ENCODE peak calls at places on chromosomes 7 and 10, in five cellular contexts. J, M, D, E and X are unnamed samples.
A peak's percentile ranks its signal among the peaks of the same experiment; 100 is the strongest.

GRCh38 chr10:88642991-88643390 is 21.3 kb upstream of the LIPF start:
- DNase-seq in J (no peak), M (no peak), D (no peak), E (peak; percentile 69), X (no peak)

GRCh38 chr10:102782698-102783540 is 39.2 kb downstream of the WBP1L start:
- DNase-seq in J (no peak), M (peak; percentile 64), D (peak; percentile 78), E (peak; percentile 93), X (no peak)

GRCh38 chr10:108629843-108630242 is 1293.5 kb downstream of the XPNPEP1 start:
- DNase-seq in J (no peak), M (no peak), D (no peak), E (peak; percentile 66), X (no peak)

GRCh38 chr10:104098360-104098925 is 12.8 kb upstream of the COL17A1 start:
- DNase-seq in J (no peak), M (no peak), D (no peak), E (peak; percentile 17), X (peak; percentile 21)

GRCh38 chr7:87339373-87339897 is 6.0 kb upstream of the CROT start:
- DNase-seq in J (no peak), M (peak; percentile 11), D (no peak), E (no peak), X (no peak)

GRCh38 chr7:51569176-51569575 is 252.6 kb upstream of the COBL start:
- DNase-seq in J (no peak), M (no peak), D (no peak), E (no peak), X (no peak)

GRCh38 chr10:69089638-69090599 is 2.0 kb downstream of the SRGN start:
- DNase-seq in J (peak; percentile 67), M (peak; percentile 96), D (peak; percentile 53), E (no peak), X (no peak)

GRCh38 chr7:23055582-23056178 is 41.8 kb upstream of the HYCC1 start:
- DNase-seq in J (peak; percentile 53), M (peak; percentile 64), D (no peak), E (peak; percentile 71), X (peak; percentile 74)

GRCh38 chr10:3435671-3436070 is 263.1 kb upstream of the PITRM1 start:
- DNase-seq in J (no peak), M (peak; percentile 79), D (no peak), E (no peak), X (no peak)

GRCh38 chr10:79038841-79039201 is 29.9 kb upstream of the ZMIZ1 start:
- DNase-seq in J (no peak), M (no peak), D (no peak), E (no peak), X (no peak)

GRCh38 chr7:108335264-108335918 is 120.8 kb downstream of the NRCAM start:
- DNase-seq in J (no peak), M (no peak), D (no peak), E (peak; percentile 16), X (no peak)

GRCh38 chr10:2858452-2858851 is 208.9 kb upstream of the PFKP start:
- DNase-seq in J (no peak), M (no peak), D (no peak), E (no peak), X (no peak)

GRCh38 chr10:12973149-12973718 is 28.3 kb downstream of the CCDC3 start:
- DNase-seq in J (no peak), M (no peak), D (no peak), E (no peak), X (no peak)

GRCh38 chr7:91759205-91759863 is 121.2 kb downstream of the MTERF1 start:
- DNase-seq in J (no peak), M (no peak), D (no peak), E (peak; percentile 38), X (no peak)

GRCh38 chr7:73738220-73738611 is 386 bp downstream of the ABHD11 start:
- DNase-seq in J (peak; percentile 72), M (no peak), D (peak; percentile 62), E (peak; percentile 81), X (no peak)

GRCh38 chr7:130207033-130207432 is 627 bp upstream of the SSMEM1 start:
- DNase-seq in J (no peak), M (no peak), D (no peak), E (peak; percentile 28), X (no peak)

GRCh38 chr7:131845573-131846337 is 289.3 kb upstream of the PODXL start:
- DNase-seq in J (no peak), M (no peak), D (no peak), E (no peak), X (no peak)

GRCh38 chr7:157273208-157274202 is 63.3 kb upstream of the DNAJB6 start:
- DNase-seq in J (peak; percentile 74), M (peak; percentile 47), D (peak; percentile 80), E (peak; percentile 87), X (no peak)

GRCh38 chr7:5177060-5177459 is 13.0 kb upstream of the WIPI2 start:
- DNase-seq in J (no peak), M (no peak), D (peak; percentile 88), E (peak; percentile 88), X (peak; percentile 69)

GRCh38 chr10:109881481-109881880 is 41.8 kb downstream of the XPNPEP1 start:
- DNase-seq in J (no peak), M (no peak), D (no peak), E (no peak), X (no peak)

GRCh38 chr10:75042292-75042974 is 69.0 kb upstream of the SAMD8 start:
- DNase-seq in J (no peak), M (no peak), D (no peak), E (peak; percentile 83), X (peak; percentile 86)

GRCh38 chr7:137925754-137926153 is 76.1 kb downstream of the CREB3L2 start:
- DNase-seq in J (no peak), M (no peak), D (no peak), E (no peak), X (no peak)

GRCh38 chr7:522938-523289 is 3.3 kb upstream of the PDGFA start:
- DNase-seq in J (no peak), M (no peak), D (no peak), E (no peak), X (no peak)

GRCh38 chr10:6445671-6446278 is 134.3 kb downstream of the PRKCQ start:
- DNase-seq in J (peak; percentile 64), M (no peak), D (peak; percentile 73), E (peak; percentile 58), X (peak; percentile 13)

GRCh38 chr10:112562122-112562521 is 115.1 kb downstream of the VTI1A start:
- DNase-seq in J (no peak), M (no peak), D (no peak), E (no peak), X (no peak)

GRCh38 chr7:113026941-113027340 is 59.7 kb downstream of the GPR85 start:
- DNase-seq in J (no peak), M (no peak), D (no peak), E (peak; percentile 74), X (peak; percentile 19)